ENCODE peak calls at places on chromosomes 7 and 10, in six cellular contexts. One of them, this sample, is unnamed.

GRCh38 chr10:45640049-45640448 is 32.5 kb downstream of the ZFAND4 start:
- ATAC-seq in activated CD4-positive, alpha-beta T cell treated with anti-CD3 and anti-CD28 coated beads for 36 hours: no peak
- ATAC-seq in IMR-90: no peak
- ATAC-seq in upper lobe of right lung: no peak
- ATAC-seq in T-helper 17 cell: no peak
- ATAC-seq in activated T-helper 17 cell treated with anti-CD3 and anti-CD28 coated beads, Interleukin-2, amount 50 U/mL, for 72 hours: no peak
- ATAC-seq in this sample: no peak

GRCh38 chr7:91420606-91421390 is 156.6 kb downstream of the FZD1 start:
- ATAC-seq in activated CD4-positive, alpha-beta T cell treated with anti-CD3 and anti-CD28 coated beads for 36 hours: no peak
- ATAC-seq in IMR-90: no peak
- ATAC-seq in upper lobe of right lung: no peak
- ATAC-seq in T-helper 17 cell: no peak
- ATAC-seq in activated T-helper 17 cell treated with anti-CD3 and anti-CD28 coated beads, Interleukin-2, amount 50 U/mL, for 72 hours: no peak
- ATAC-seq in this sample: no peak

GRCh38 chr7:130392456-130392860 is 12.2 kb downstream of the CPA1 start:
- ATAC-seq in activated CD4-positive, alpha-beta T cell treated with anti-CD3 and anti-CD28 coated beads for 36 hours: no peak
- ATAC-seq in IMR-90: peak
- ATAC-seq in upper lobe of right lung: no peak
- ATAC-seq in T-helper 17 cell: no peak
- ATAC-seq in activated T-helper 17 cell treated with anti-CD3 and anti-CD28 coated beads, Interleukin-2, amount 50 U/mL, for 72 hours: no peak
- ATAC-seq in this sample: no peak

GRCh38 chr10:4346257-4346656 is 479.8 kb upstream of the AKR1E2 start:
- ATAC-seq in activated CD4-positive, alpha-beta T cell treated with anti-CD3 and anti-CD28 coated beads for 36 hours: no peak
- ATAC-seq in IMR-90: no peak
- ATAC-seq in upper lobe of right lung: no peak
- ATAC-seq in T-helper 17 cell: no peak
- ATAC-seq in activated T-helper 17 cell treated with anti-CD3 and anti-CD28 coated beads, Interleukin-2, amount 50 U/mL, for 72 hours: no peak
- ATAC-seq in this sample: no peak

GRCh38 chr7:159027091-159027802 is 117.4 kb downstream of the VIPR2 start:
- ATAC-seq in activated CD4-positive, alpha-beta T cell treated with anti-CD3 and anti-CD28 coated beads for 36 hours: no peak
- ATAC-seq in IMR-90: no peak
- ATAC-seq in upper lobe of right lung: no peak
- ATAC-seq in T-helper 17 cell: no peak
- ATAC-seq in activated T-helper 17 cell treated with anti-CD3 and anti-CD28 coated beads, Interleukin-2, amount 50 U/mL, for 72 hours: no peak
- ATAC-seq in this sample: no peak

GRCh38 chr10:52805414-52806285 is 33.1 kb upstream of the MBL2 start:
- ATAC-seq in activated CD4-positive, alpha-beta T cell treated with anti-CD3 and anti-CD28 coated beads for 36 hours: no peak
- ATAC-seq in IMR-90: no peak
- ATAC-seq in upper lobe of right lung: no peak
- ATAC-seq in T-helper 17 cell: no peak
- ATAC-seq in activated T-helper 17 cell treated with anti-CD3 and anti-CD28 coated beads, Interleukin-2, amount 50 U/mL, for 72 hours: no peak
- ATAC-seq in this sample: no peak

GRCh38 chr7:142983825-142984224 is 21.7 kb upstream of the KEL start:
- ATAC-seq in activated CD4-positive, alpha-beta T cell treated with anti-CD3 and anti-CD28 coated beads for 36 hours: no peak
- ATAC-seq in IMR-90: no peak
- ATAC-seq in upper lobe of right lung: peak
- ATAC-seq in T-helper 17 cell: no peak
- ATAC-seq in activated T-helper 17 cell treated with anti-CD3 and anti-CD28 coated beads, Interleukin-2, amount 50 U/mL, for 72 hours: no peak
- ATAC-seq in this sample: no peak

GRCh38 chr10:47396311-47396717 is 12.2 kb upstream of the ZNF488 start:
- ATAC-seq in activated CD4-positive, alpha-beta T cell treated with anti-CD3 and anti-CD28 coated beads for 36 hours: peak
- ATAC-seq in IMR-90: peak
- ATAC-seq in upper lobe of right lung: no peak
- ATAC-seq in T-helper 17 cell: no peak
- ATAC-seq in activated T-helper 17 cell treated with anti-CD3 and anti-CD28 coated beads, Interleukin-2, amount 50 U/mL, for 72 hours: peak
- ATAC-seq in this sample: no peak

GRCh38 chr10:32952094-32952493 is 5.9 kb downstream of the ITGB1 start:
- ATAC-seq in activated CD4-positive, alpha-beta T cell treated with anti-CD3 and anti-CD28 coated beads for 36 hours: no peak
- ATAC-seq in IMR-90: no peak
- ATAC-seq in upper lobe of right lung: no peak
- ATAC-seq in T-helper 17 cell: no peak
- ATAC-seq in activated T-helper 17 cell treated with anti-CD3 and anti-CD28 coated beads, Interleukin-2, amount 50 U/mL, for 72 hours: no peak
- ATAC-seq in this sample: no peak

GRCh38 chr10:48470893-48471805 is 133.7 kb downstream of the ARHGAP22 start:
- ATAC-seq in activated CD4-positive, alpha-beta T cell treated with anti-CD3 and anti-CD28 coated beads for 36 hours: no peak
- ATAC-seq in IMR-90: peak
- ATAC-seq in upper lobe of right lung: no peak
- ATAC-seq in T-helper 17 cell: no peak
- ATAC-seq in activated T-helper 17 cell treated with anti-CD3 and anti-CD28 coated beads, Interleukin-2, amount 50 U/mL, for 72 hours: no peak
- ATAC-seq in this sample: no peak

GRCh38 chr10:3036155-3036554 is 31.2 kb upstream of the PFKP start:
- ATAC-seq in activated CD4-positive, alpha-beta T cell treated with anti-CD3 and anti-CD28 coated beads for 36 hours: peak
- ATAC-seq in IMR-90: peak
- ATAC-seq in upper lobe of right lung: peak
- ATAC-seq in T-helper 17 cell: peak
- ATAC-seq in activated T-helper 17 cell treated with anti-CD3 and anti-CD28 coated beads, Interleukin-2, amount 50 U/mL, for 72 hours: peak
- ATAC-seq in this sample: no peak

GRCh38 chr10:86229378-86229777 is 137.2 kb downstream of the GRID1 start:
- ATAC-seq in activated CD4-positive, alpha-beta T cell treated with anti-CD3 and anti-CD28 coated beads for 36 hours: no peak
- ATAC-seq in IMR-90: no peak
- ATAC-seq in upper lobe of right lung: no peak
- ATAC-seq in T-helper 17 cell: no peak
- ATAC-seq in activated T-helper 17 cell treated with anti-CD3 and anti-CD28 coated beads, Interleukin-2, amount 50 U/mL, for 72 hours: no peak
- ATAC-seq in this sample: no peak

GRCh38 chr10:54131833-54132232 is 669.2 kb downstream of the PCDH15 start:
- ATAC-seq in activated CD4-positive, alpha-beta T cell treated with anti-CD3 and anti-CD28 coated beads for 36 hours: no peak
- ATAC-seq in IMR-90: no peak
- ATAC-seq in upper lobe of right lung: no peak
- ATAC-seq in T-helper 17 cell: no peak
- ATAC-seq in activated T-helper 17 cell treated with anti-CD3 and anti-CD28 coated beads, Interleukin-2, amount 50 U/mL, for 72 hours: no peak
- ATAC-seq in this sample: no peak

GRCh38 chr7:3897430-3898385 is 596.7 kb downstream of the SDK1 start:
- ATAC-seq in activated CD4-positive, alpha-beta T cell treated with anti-CD3 and anti-CD28 coated beads for 36 hours: peak
- ATAC-seq in IMR-90: peak
- ATAC-seq in upper lobe of right lung: peak
- ATAC-seq in T-helper 17 cell: peak
- ATAC-seq in activated T-helper 17 cell treated with anti-CD3 and anti-CD28 coated beads, Interleukin-2, amount 50 U/mL, for 72 hours: peak
- ATAC-seq in this sample: peak

GRCh38 chr7:121547341-121548092 is 151.4 kb upstream of the FAM3C start:
- ATAC-seq in activated CD4-positive, alpha-beta T cell treated with anti-CD3 and anti-CD28 coated beads for 36 hours: peak
- ATAC-seq in IMR-90: peak
- ATAC-seq in upper lobe of right lung: peak
- ATAC-seq in T-helper 17 cell: peak
- ATAC-seq in activated T-helper 17 cell treated with anti-CD3 and anti-CD28 coated beads, Interleukin-2, amount 50 U/mL, for 72 hours: peak
- ATAC-seq in this sample: peak

GRCh38 chr7:156039194-156039593 is 226.9 kb upstream of the SHH start:
- ATAC-seq in activated CD4-positive, alpha-beta T cell treated with anti-CD3 and anti-CD28 coated beads for 36 hours: no peak
- ATAC-seq in IMR-90: no peak
- ATAC-seq in upper lobe of right lung: no peak
- ATAC-seq in T-helper 17 cell: no peak
- ATAC-seq in activated T-helper 17 cell treated with anti-CD3 and anti-CD28 coated beads, Interleukin-2, amount 50 U/mL, for 72 hours: no peak
- ATAC-seq in this sample: no peak

GRCh38 chr7:135995751-135996150 is 18.6 kb upstream of the MTPN start:
- ATAC-seq in activated CD4-positive, alpha-beta T cell treated with anti-CD3 and anti-CD28 coated beads for 36 hours: no peak
- ATAC-seq in IMR-90: no peak
- ATAC-seq in upper lobe of right lung: no peak
- ATAC-seq in T-helper 17 cell: no peak
- ATAC-seq in activated T-helper 17 cell treated with anti-CD3 and anti-CD28 coated beads, Interleukin-2, amount 50 U/mL, for 72 hours: no peak
- ATAC-seq in this sample: no peak

GRCh38 chr10:86170255-86171153 is 196.1 kb downstream of the GRID1 start:
- ATAC-seq in activated CD4-positive, alpha-beta T cell treated with anti-CD3 and anti-CD28 coated beads for 36 hours: no peak
- ATAC-seq in IMR-90: no peak
- ATAC-seq in upper lobe of right lung: no peak
- ATAC-seq in T-helper 17 cell: no peak
- ATAC-seq in activated T-helper 17 cell treated with anti-CD3 and anti-CD28 coated beads, Interleukin-2, amount 50 U/mL, for 72 hours: no peak
- ATAC-seq in this sample: no peak

GRCh38 chr7:35253182-35253679 is 669 bp downstream of the TBX20 start:
- ATAC-seq in activated CD4-positive, alpha-beta T cell treated with anti-CD3 and anti-CD28 coated beads for 36 hours: no peak
- ATAC-seq in IMR-90: no peak
- ATAC-seq in upper lobe of right lung: no peak
- ATAC-seq in T-helper 17 cell: no peak
- ATAC-seq in activated T-helper 17 cell treated with anti-CD3 and anti-CD28 coated beads, Interleukin-2, amount 50 U/mL, for 72 hours: no peak
- ATAC-seq in this sample: peak

GRCh38 chr7:18119985-18120384 is 92.3 kb upstream of the PRPS1L1 start:
- ATAC-seq in activated CD4-positive, alpha-beta T cell treated with anti-CD3 and anti-CD28 coated beads for 36 hours: no peak
- ATAC-seq in IMR-90: peak
- ATAC-seq in upper lobe of right lung: no peak
- ATAC-seq in T-helper 17 cell: no peak
- ATAC-seq in activated T-helper 17 cell treated with anti-CD3 and anti-CD28 coated beads, Interleukin-2, amount 50 U/mL, for 72 hours: no peak
- ATAC-seq in this sample: peak

GRCh38 chr10:75430000-75430763 is 1.2 kb upstream of the LRMDA start:
- ATAC-seq in activated CD4-positive, alpha-beta T cell treated with anti-CD3 and anti-CD28 coated beads for 36 hours: no peak
- ATAC-seq in IMR-90: peak
- ATAC-seq in upper lobe of right lung: peak
- ATAC-seq in T-helper 17 cell: no peak
- ATAC-seq in activated T-helper 17 cell treated with anti-CD3 and anti-CD28 coated beads, Interleukin-2, amount 50 U/mL, for 72 hours: no peak
- ATAC-seq in this sample: peak

GRCh38 chr10:9158675-9159074 is 1104.2 kb downstream of the GATA3 start:
- ATAC-seq in activated CD4-positive, alpha-beta T cell treated with anti-CD3 and anti-CD28 coated beads for 36 hours: no peak
- ATAC-seq in IMR-90: no peak
- ATAC-seq in upper lobe of right lung: no peak
- ATAC-seq in T-helper 17 cell: no peak
- ATAC-seq in activated T-helper 17 cell treated with anti-CD3 and anti-CD28 coated beads, Interleukin-2, amount 50 U/mL, for 72 hours: no peak
- ATAC-seq in this sample: no peak

GRCh38 chr7:25753837-25754236 is 398.2 kb upstream of the NFE2L3 start:
- ATAC-seq in activated CD4-positive, alpha-beta T cell treated with anti-CD3 and anti-CD28 coated beads for 36 hours: no peak
- ATAC-seq in IMR-90: no peak
- ATAC-seq in upper lobe of right lung: no peak
- ATAC-seq in T-helper 17 cell: no peak
- ATAC-seq in activated T-helper 17 cell treated with anti-CD3 and anti-CD28 coated beads, Interleukin-2, amount 50 U/mL, for 72 hours: no peak
- ATAC-seq in this sample: no peak

GRCh38 chr7:111730476-111731300 is 168.4 kb upstream of the IMMP2L start:
- ATAC-seq in activated CD4-positive, alpha-beta T cell treated with anti-CD3 and anti-CD28 coated beads for 36 hours: peak
- ATAC-seq in IMR-90: peak
- ATAC-seq in upper lobe of right lung: no peak
- ATAC-seq in T-helper 17 cell: no peak
- ATAC-seq in activated T-helper 17 cell treated with anti-CD3 and anti-CD28 coated beads, Interleukin-2, amount 50 U/mL, for 72 hours: peak
- ATAC-seq in this sample: peak

GRCh38 chr7:44307301-44307900 is 18.0 kb downstream of the CAMK2B start:
- ATAC-seq in activated CD4-positive, alpha-beta T cell treated with anti-CD3 and anti-CD28 coated beads for 36 hours: peak
- ATAC-seq in IMR-90: peak
- ATAC-seq in upper lobe of right lung: peak
- ATAC-seq in T-helper 17 cell: no peak
- ATAC-seq in activated T-helper 17 cell treated with anti-CD3 and anti-CD28 coated beads, Interleukin-2, amount 50 U/mL, for 72 hours: peak
- ATAC-seq in this sample: peak

This sample was measured in SK-N-SH treated with all-trans-retinoic acid at 6 μM for 48 hours.